ENCODE peak calls at places on chromosomes 12 and 14, in eight cellular contexts. One of them, this sample, is unnamed.

GRCh38 chr14:97113339-97113738 is 316.2 kb downstream of the VRK1 start:
- DNase-seq in GM10248: no peak
- DNase-seq in NCI-H748 treated with DMSO at 0.1 percent for 48 hours: no peak
- DNase-seq in T-helper 2 cell: no peak
- DNase-seq in endodermal cell: no peak
- DNase-seq in NAMALWA: no peak
- DNase-seq in foreskin fibroblast: no peak
- DNase-seq in left colon: no peak
- DNase-seq in this sample: no peak

GRCh38 chr12:128857173-128857770 is 4.0 kb downstream of the GLT1D1 start:
- DNase-seq in GM10248: no peak
- DNase-seq in NCI-H748 treated with DMSO at 0.1 percent for 48 hours: no peak
- DNase-seq in T-helper 2 cell: no peak
- DNase-seq in endodermal cell: peak; percentile 36
- DNase-seq in NAMALWA: no peak
- DNase-seq in foreskin fibroblast: no peak
- DNase-seq in left colon: no peak
- DNase-seq in this sample: no peak

GRCh38 chr12:3655331-3655900 is 97.5 kb downstream of the CRACR2A start:
- DNase-seq in GM10248: peak; percentile 46
- DNase-seq in NCI-H748 treated with DMSO at 0.1 percent for 48 hours: no peak
- DNase-seq in T-helper 2 cell: no peak
- DNase-seq in endodermal cell: peak; percentile 91
- DNase-seq in NAMALWA: peak; percentile 37
- DNase-seq in foreskin fibroblast: peak; percentile 40
- DNase-seq in left colon: no peak
- DNase-seq in this sample: no peak

GRCh38 chr12:113103756-113104450 is 31.7 kb downstream of the RASAL1 start:
- DNase-seq in GM10248: no peak
- DNase-seq in NCI-H748 treated with DMSO at 0.1 percent for 48 hours: no peak
- DNase-seq in T-helper 2 cell: peak; percentile 51
- DNase-seq in endodermal cell: peak; percentile 97
- DNase-seq in NAMALWA: peak; percentile 55
- DNase-seq in foreskin fibroblast: no peak
- DNase-seq in left colon: no peak
- DNase-seq in this sample: no peak

GRCh38 chr14:96582641-96582980 is 80.4 kb downstream of the PAPOLA start:
- DNase-seq in GM10248: peak; percentile 9
- DNase-seq in NCI-H748 treated with DMSO at 0.1 percent for 48 hours: no peak
- DNase-seq in T-helper 2 cell: no peak
- DNase-seq in endodermal cell: peak; percentile 38
- DNase-seq in NAMALWA: peak; percentile 52
- DNase-seq in foreskin fibroblast: no peak
- DNase-seq in left colon: no peak
- DNase-seq in this sample: no peak

GRCh38 chr12:29517265-29517664 is 19.8 kb upstream of the OVCH1 start:
- DNase-seq in GM10248: no peak
- DNase-seq in NCI-H748 treated with DMSO at 0.1 percent for 48 hours: no peak
- DNase-seq in T-helper 2 cell: no peak
- DNase-seq in endodermal cell: no peak
- DNase-seq in NAMALWA: no peak
- DNase-seq in foreskin fibroblast: no peak
- DNase-seq in left colon: no peak
- DNase-seq in this sample: no peak

GRCh38 chr14:71932229-71932951 is at the start of gene RGS6:
- DNase-seq in GM10248: peak; percentile 58
- DNase-seq in NCI-H748 treated with DMSO at 0.1 percent for 48 hours: peak; percentile 53
- DNase-seq in T-helper 2 cell: no peak
- DNase-seq in endodermal cell: peak; percentile 91
- DNase-seq in NAMALWA: no peak
- DNase-seq in foreskin fibroblast: peak; percentile 34
- DNase-seq in left colon: no peak
- DNase-seq in this sample: no peak

GRCh38 chr12:53337998-53338397 is 1.8 kb upstream of the SP7 start:
- DNase-seq in GM10248: no peak
- DNase-seq in NCI-H748 treated with DMSO at 0.1 percent for 48 hours: no peak
- DNase-seq in T-helper 2 cell: no peak
- DNase-seq in endodermal cell: no peak
- DNase-seq in NAMALWA: no peak
- DNase-seq in foreskin fibroblast: no peak
- DNase-seq in left colon: no peak
- DNase-seq in this sample: no peak

GRCh38 chr12:120100630-120101029 is 15.9 kb downstream of the RAB35 start:
- DNase-seq in GM10248: no peak
- DNase-seq in NCI-H748 treated with DMSO at 0.1 percent for 48 hours: no peak
- DNase-seq in T-helper 2 cell: no peak
- DNase-seq in endodermal cell: no peak
- DNase-seq in NAMALWA: no peak
- DNase-seq in foreskin fibroblast: peak; percentile 91
- DNase-seq in left colon: peak; percentile 69
- DNase-seq in this sample: peak; percentile 78

GRCh38 chr14:32530800-32531199 is 201.7 kb downstream of the AKAP6 start:
- DNase-seq in GM10248: no peak
- DNase-seq in NCI-H748 treated with DMSO at 0.1 percent for 48 hours: no peak
- DNase-seq in T-helper 2 cell: no peak
- DNase-seq in endodermal cell: no peak
- DNase-seq in NAMALWA: no peak
- DNase-seq in foreskin fibroblast: no peak
- DNase-seq in left colon: no peak
- DNase-seq in this sample: no peak

GRCh38 chr12:92421042-92421441 is 275.4 kb upstream of the BTG1 start:
- DNase-seq in GM10248: no peak
- DNase-seq in NCI-H748 treated with DMSO at 0.1 percent for 48 hours: no peak
- DNase-seq in T-helper 2 cell: no peak
- DNase-seq in endodermal cell: no peak
- DNase-seq in NAMALWA: no peak
- DNase-seq in foreskin fibroblast: no peak
- DNase-seq in left colon: no peak
- DNase-seq in this sample: no peak

GRCh38 chr12:102061096-102061555 is 665 bp downstream of the WASHC3 start:
- DNase-seq in GM10248: peak; percentile 47
- DNase-seq in NCI-H748 treated with DMSO at 0.1 percent for 48 hours: peak; percentile 9
- DNase-seq in T-helper 2 cell: peak; percentile 26
- DNase-seq in endodermal cell: no peak
- DNase-seq in NAMALWA: peak; percentile 55
- DNase-seq in foreskin fibroblast: no peak
- DNase-seq in left colon: no peak
- DNase-seq in this sample: no peak

GRCh38 chr14:99250636-99251208 is 21.3 kb downstream of the BCL11B start:
- DNase-seq in GM10248: no peak
- DNase-seq in NCI-H748 treated with DMSO at 0.1 percent for 48 hours: no peak
- DNase-seq in T-helper 2 cell: no peak
- DNase-seq in endodermal cell: no peak
- DNase-seq in NAMALWA: no peak
- DNase-seq in foreskin fibroblast: no peak
- DNase-seq in left colon: no peak
- DNase-seq in this sample: no peak